ENCODE peak calls at places on chromosomes 13 and 19, in seven cellular contexts. One of them, this sample, is unnamed.

GRCh38 chr19:23321953-23322549 is 71.9 kb upstream of the ZNF724 start:
- DNase-seq in ascending aorta: no peak
- DNase-seq in choroid plexus epithelial cell: no peak
- DNase-seq in endothelial cell of umbilical vein: no peak
- DNase-seq in GM13976: no peak
- DNase-seq in adrenal gland: no peak
- DNase-seq in glutamatergic neuron: no peak
- DNase-seq in this sample: no peak

GRCh38 chr13:48158290-48158689 is 63.4 kb upstream of the MED4 start:
- DNase-seq in ascending aorta: no peak
- DNase-seq in choroid plexus epithelial cell: no peak
- DNase-seq in endothelial cell of umbilical vein: no peak
- DNase-seq in GM13976: no peak
- DNase-seq in adrenal gland: no peak
- DNase-seq in glutamatergic neuron: no peak
- DNase-seq in this sample: no peak

GRCh38 chr13:109274188-109274821 is 512.1 kb downstream of the IRS2 start:
- DNase-seq in ascending aorta: no peak
- DNase-seq in choroid plexus epithelial cell: peak
- DNase-seq in endothelial cell of umbilical vein: peak
- DNase-seq in GM13976: no peak
- DNase-seq in adrenal gland: no peak
- DNase-seq in glutamatergic neuron: no peak
- DNase-seq in this sample: no peak

GRCh38 chr13:98847780-98848179 is 95.3 kb upstream of the SLC15A1 start:
- DNase-seq in ascending aorta: no peak
- DNase-seq in choroid plexus epithelial cell: peak
- DNase-seq in endothelial cell of umbilical vein: no peak
- DNase-seq in GM13976: no peak
- DNase-seq in adrenal gland: no peak
- DNase-seq in glutamatergic neuron: no peak
- DNase-seq in this sample: no peak

GRCh38 chr19:8611890-8612806 is 1.6 kb upstream of the ADAMTS10 start:
- DNase-seq in ascending aorta: peak
- DNase-seq in choroid plexus epithelial cell: peak
- DNase-seq in endothelial cell of umbilical vein: peak
- DNase-seq in GM13976: peak
- DNase-seq in adrenal gland: peak
- DNase-seq in glutamatergic neuron: no peak
- DNase-seq in this sample: peak

GRCh38 chr19:48925240-48925843 is 8.2 kb upstream of the DHDH start:
- DNase-seq in ascending aorta: no peak
- DNase-seq in choroid plexus epithelial cell: peak
- DNase-seq in endothelial cell of umbilical vein: no peak
- DNase-seq in GM13976: no peak
- DNase-seq in adrenal gland: no peak
- DNase-seq in glutamatergic neuron: no peak
- DNase-seq in this sample: no peak

GRCh38 chr19:4455742-4456565 is 1.6 kb downstream of the UBXN6 start:
- DNase-seq in ascending aorta: peak
- DNase-seq in choroid plexus epithelial cell: peak
- DNase-seq in endothelial cell of umbilical vein: no peak
- DNase-seq in GM13976: no peak
- DNase-seq in adrenal gland: peak
- DNase-seq in glutamatergic neuron: peak
- DNase-seq in this sample: no peak

GRCh38 chr19:10501971-10502523 is 1.1 kb downstream of the KEAP1 start:
- DNase-seq in ascending aorta: peak
- DNase-seq in choroid plexus epithelial cell: peak
- DNase-seq in endothelial cell of umbilical vein: peak
- DNase-seq in GM13976: peak
- DNase-seq in adrenal gland: peak
- DNase-seq in glutamatergic neuron: peak
- DNase-seq in this sample: peak

GRCh38 chr19:38134538-38135149 is 89.4 kb downstream of the DPF1 start:
- DNase-seq in ascending aorta: no peak
- DNase-seq in choroid plexus epithelial cell: peak
- DNase-seq in endothelial cell of umbilical vein: peak
- DNase-seq in GM13976: peak
- DNase-seq in adrenal gland: no peak
- DNase-seq in glutamatergic neuron: peak
- DNase-seq in this sample: peak

GRCh38 chr19:54478677-54479266 is 5.7 kb upstream of the CDC42EP5 start:
- DNase-seq in ascending aorta: no peak
- DNase-seq in choroid plexus epithelial cell: peak
- DNase-seq in endothelial cell of umbilical vein: peak
- DNase-seq in GM13976: peak
- DNase-seq in adrenal gland: no peak
- DNase-seq in glutamatergic neuron: peak
- DNase-seq in this sample: peak

GRCh38 chr19:52533901-52534300 is 6.4 kb downstream of the ZNF808 start:
- DNase-seq in ascending aorta: no peak
- DNase-seq in choroid plexus epithelial cell: no peak
- DNase-seq in endothelial cell of umbilical vein: no peak
- DNase-seq in GM13976: no peak
- DNase-seq in adrenal gland: no peak
- DNase-seq in glutamatergic neuron: no peak
- DNase-seq in this sample: no peak

GRCh38 chr13:24899601-24900000 is 135.6 kb downstream of the RNF17 start:
- DNase-seq in ascending aorta: no peak
- DNase-seq in choroid plexus epithelial cell: peak
- DNase-seq in endothelial cell of umbilical vein: no peak
- DNase-seq in GM13976: no peak
- DNase-seq in adrenal gland: no peak
- DNase-seq in glutamatergic neuron: no peak
- DNase-seq in this sample: no peak

GRCh38 chr19:52734340-52734892 is 428 bp downstream of the ZNF611 start:
- DNase-seq in ascending aorta: no peak
- DNase-seq in choroid plexus epithelial cell: peak
- DNase-seq in endothelial cell of umbilical vein: no peak
- DNase-seq in GM13976: peak
- DNase-seq in adrenal gland: peak
- DNase-seq in glutamatergic neuron: peak
- DNase-seq in this sample: peak

GRCh38 chr13:112446867-112447266 is 70.7 kb downstream of the SPACA7 start:
- DNase-seq in ascending aorta: no peak
- DNase-seq in choroid plexus epithelial cell: no peak
- DNase-seq in endothelial cell of umbilical vein: no peak
- DNase-seq in GM13976: no peak
- DNase-seq in adrenal gland: no peak
- DNase-seq in glutamatergic neuron: no peak
- DNase-seq in this sample: peak

GRCh38 chr19:29524201-29524911 is 1.4 kb upstream of the VSTM2B start:
- DNase-seq in ascending aorta: no peak
- DNase-seq in choroid plexus epithelial cell: no peak
- DNase-seq in endothelial cell of umbilical vein: no peak
- DNase-seq in GM13976: no peak
- DNase-seq in adrenal gland: no peak
- DNase-seq in glutamatergic neuron: peak
- DNase-seq in this sample: no peak

GRCh38 chr13:90352763-90353162 is 994.7 kb upstream of the MIR17HG start:
- DNase-seq in ascending aorta: no peak
- DNase-seq in choroid plexus epithelial cell: no peak
- DNase-seq in endothelial cell of umbilical vein: no peak
- DNase-seq in GM13976: no peak
- DNase-seq in adrenal gland: no peak
- DNase-seq in glutamatergic neuron: no peak
- DNase-seq in this sample: no peak
- TF ChIP-seq CTCF in ascending aorta: no peak
- TF ChIP-seq CTCF in choroid plexus epithelial cell: no peak
- TF ChIP-seq CTCF in endothelial cell of umbilical vein: no peak
- TF ChIP-seq CTCF in GM13976: no peak
- TF ChIP-seq CTCF in adrenal gland: no peak
- TF ChIP-seq CTCF in glutamatergic neuron: no peak
- TF ChIP-seq CTCF in this sample: no peak

GRCh38 chr13:27354379-27354778 is 70.0 kb upstream of the GTF3A start:
- DNase-seq in ascending aorta: no peak
- DNase-seq in choroid plexus epithelial cell: peak
- DNase-seq in endothelial cell of umbilical vein: no peak
- DNase-seq in GM13976: no peak
- DNase-seq in adrenal gland: no peak
- DNase-seq in glutamatergic neuron: no peak
- DNase-seq in this sample: no peak
- TF ChIP-seq CTCF in ascending aorta: peak
- TF ChIP-seq CTCF in choroid plexus epithelial cell: peak
- TF ChIP-seq CTCF in endothelial cell of umbilical vein: no peak
- TF ChIP-seq CTCF in GM13976: no peak
- TF ChIP-seq CTCF in adrenal gland: peak
- TF ChIP-seq CTCF in glutamatergic neuron: peak
- TF ChIP-seq CTCF in this sample: no peak

GRCh38 chr13:34779171-34779570 is 162.9 kb upstream of the NBEA start:
- DNase-seq in ascending aorta: no peak
- DNase-seq in choroid plexus epithelial cell: no peak
- DNase-seq in endothelial cell of umbilical vein: no peak
- DNase-seq in GM13976: no peak
- DNase-seq in adrenal gland: no peak
- DNase-seq in glutamatergic neuron: no peak
- DNase-seq in this sample: no peak
- TF ChIP-seq CTCF in ascending aorta: no peak
- TF ChIP-seq CTCF in choroid plexus epithelial cell: peak
- TF ChIP-seq CTCF in endothelial cell of umbilical vein: no peak
- TF ChIP-seq CTCF in GM13976: no peak
- TF ChIP-seq CTCF in adrenal gland: no peak
- TF ChIP-seq CTCF in glutamatergic neuron: no peak
- TF ChIP-seq CTCF in this sample: no peak

DNA sequence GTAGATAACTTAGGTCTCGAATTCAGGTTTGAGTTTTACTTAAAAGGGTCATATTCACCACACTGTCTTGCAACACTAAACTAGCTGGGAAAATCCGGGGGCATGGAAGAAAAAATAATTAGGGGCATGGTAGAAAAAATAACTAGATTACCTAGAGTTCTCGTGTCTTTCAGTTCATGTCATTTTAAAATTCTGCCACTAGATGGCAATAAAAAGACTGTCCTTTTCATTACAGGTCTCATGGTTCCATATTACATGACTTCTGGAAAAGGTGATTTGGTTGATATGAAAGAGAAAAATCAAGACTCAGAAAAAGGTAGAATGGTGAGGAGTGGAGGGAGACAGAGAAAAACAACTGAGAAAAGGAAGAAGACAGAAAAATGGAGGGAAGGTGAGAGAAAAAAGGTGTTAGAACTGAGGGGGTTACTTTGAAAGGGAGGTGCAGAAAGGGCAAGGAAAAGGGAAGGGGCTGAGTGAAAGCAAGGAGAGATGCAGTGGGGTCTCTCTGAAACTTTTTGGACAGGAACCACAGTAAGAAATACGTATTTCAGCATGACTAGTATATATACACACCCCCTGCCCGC is 299.0 kb downstream of the KLF12 start:
- DNase-seq in ascending aorta: no peak
- DNase-seq in choroid plexus epithelial cell: peak
- DNase-seq in endothelial cell of umbilical vein: peak
- DNase-seq in GM13976: peak
- DNase-seq in adrenal gland: no peak
- DNase-seq in glutamatergic neuron: no peak
- DNase-seq in this sample: peak
- TF ChIP-seq CTCF in ascending aorta: peak
- TF ChIP-seq CTCF in choroid plexus epithelial cell: peak
- TF ChIP-seq CTCF in endothelial cell of umbilical vein: peak
- TF ChIP-seq CTCF in GM13976: peak
- TF ChIP-seq CTCF in adrenal gland: peak
- TF ChIP-seq CTCF in glutamatergic neuron: peak
- TF ChIP-seq CTCF in this sample: peak

GRCh38 chr13:23743717-23744116 is 145.5 kb downstream of the MIPEP start:
- DNase-seq in ascending aorta: no peak
- DNase-seq in choroid plexus epithelial cell: no peak
- DNase-seq in endothelial cell of umbilical vein: no peak
- DNase-seq in GM13976: no peak
- DNase-seq in adrenal gland: no peak
- DNase-seq in glutamatergic neuron: no peak
- DNase-seq in this sample: no peak

GRCh38 chr13:23744315-23744714 is 144.9 kb downstream of the MIPEP start:
- DNase-seq in ascending aorta: no peak
- DNase-seq in choroid plexus epithelial cell: no peak
- DNase-seq in endothelial cell of umbilical vein: no peak
- DNase-seq in GM13976: no peak
- DNase-seq in adrenal gland: no peak
- DNase-seq in glutamatergic neuron: no peak
- DNase-seq in this sample: no peak

GRCh38 chr13:23740002-23740401 is 149.2 kb downstream of the MIPEP start:
- DNase-seq in ascending aorta: no peak
- DNase-seq in choroid plexus epithelial cell: no peak
- DNase-seq in endothelial cell of umbilical vein: no peak
- DNase-seq in GM13976: no peak
- DNase-seq in adrenal gland: no peak
- DNase-seq in glutamatergic neuron: no peak
- DNase-seq in this sample: no peak

GRCh38 chr13:23743269-23743668 is 145.9 kb downstream of the MIPEP start:
- DNase-seq in ascending aorta: no peak
- DNase-seq in choroid plexus epithelial cell: no peak
- DNase-seq in endothelial cell of umbilical vein: no peak
- DNase-seq in GM13976: peak
- DNase-seq in adrenal gland: no peak
- DNase-seq in glutamatergic neuron: no peak
- DNase-seq in this sample: peak

GRCh38 chr13:23741879-23742510 is 147.2 kb downstream of the MIPEP start:
- DNase-seq in ascending aorta: no peak
- DNase-seq in choroid plexus epithelial cell: peak
- DNase-seq in endothelial cell of umbilical vein: no peak
- DNase-seq in GM13976: no peak
- DNase-seq in adrenal gland: no peak
- DNase-seq in glutamatergic neuron: peak
- DNase-seq in this sample: no peak
- TF ChIP-seq CTCF in ascending aorta: peak
- TF ChIP-seq CTCF in choroid plexus epithelial cell: peak
- TF ChIP-seq CTCF in endothelial cell of umbilical vein: peak
- TF ChIP-seq CTCF in GM13976: no peak
- TF ChIP-seq CTCF in adrenal gland: peak
- TF ChIP-seq CTCF in glutamatergic neuron: peak
- TF ChIP-seq CTCF in this sample: peak

GRCh38 chr19:40444181-40445005 is at the start of gene SERTAD3:
- DNase-seq in ascending aorta: peak
- DNase-seq in choroid plexus epithelial cell: peak
- DNase-seq in endothelial cell of umbilical vein: peak
- DNase-seq in GM13976: peak
- DNase-seq in adrenal gland: peak
- DNase-seq in glutamatergic neuron: peak
- DNase-seq in this sample: peak
- TF ChIP-seq CTCF in ascending aorta: no peak
- TF ChIP-seq CTCF in choroid plexus epithelial cell: peak
- TF ChIP-seq CTCF in endothelial cell of umbilical vein: peak
- TF ChIP-seq CTCF in GM13976: no peak
- TF ChIP-seq CTCF in adrenal gland: no peak
- TF ChIP-seq CTCF in glutamatergic neuron: no peak
- TF ChIP-seq CTCF in this sample: peak

This sample was measured in GM13977.